ENCODE peak calls at places on chromosomes 16 and 17, in four cellular contexts. O, P, R and G are unnamed samples.

GRCh38 chr17:39617100-39617445 is 9.4 kb upstream of the NEUROD2 start:
- DNase-seq in O (no peak), P (no peak), R (no peak), G (no peak)

GRCh38 chr16:77868478-77868877 is 80.1 kb downstream of the VAT1L start:
- DNase-seq in O (no peak), P (no peak), R (no peak), G (no peak)

GRCh38 chr16:49663081-49664057 is 192.5 kb downstream of the ZNF423 start:
- DNase-seq in O (no peak), P (no peak), R (no peak), G (no peak)

GRCh38 chr16:85112364-85112763 is at the start of gene CIBAR2:
- DNase-seq in O (no peak), P (no peak), R (no peak), G (no peak)

GRCh38 chr17:40065771-40066510 is 3.2 kb downstream of the THRA start:
- DNase-seq in O (no peak), P (no peak), R (no peak), G (no peak)

GRCh38 chr17:17700251-17700969 is 19.2 kb downstream of the RAI1 start:
- DNase-seq in O (no peak), P (no peak), R (no peak), G (no peak)

GRCh38 chr17:28842282-28843012 is at the start of gene FAM222B:
- DNase-seq in O (peak), P (peak), R (peak), G (peak)

GRCh38 chr17:34163681-34164080 is 91.4 kb upstream of the CCL2 start:
- DNase-seq in O (no peak), P (no peak), R (peak), G (no peak)

GRCh38 chr17:17116406-17116805 is 74.1 kb downstream of the MPRIP start:
- DNase-seq in O (peak), P (no peak), R (no peak), G (no peak)

GRCh38 chr17:60401819-60402218 is 9.9 kb upstream of the USP32 start:
- DNase-seq in O (no peak), P (no peak), R (no peak), G (no peak)

GRCh38 chr17:39981207-39982068 is 831 bp downstream of the PSMD3 start:
- DNase-seq in O (no peak), P (no peak), R (peak), G (no peak)

GRCh38 chr17:41734139-41734948 is at the start of gene HAP1:
- DNase-seq in O (no peak), P (peak), R (peak), G (no peak)

GRCh38 chr17:71975998-71976649 is 144.7 kb upstream of the SOX9 start:
- DNase-seq in O (no peak), P (no peak), R (no peak), G (no peak)

GRCh38 chr17:44786551-44787081 is 27.8 kb downstream of the ADAM11 start:
- DNase-seq in O (no peak), P (no peak), R (no peak), G (no peak)

GRCh38 chr17:14464741-14465140 is 163.9 kb downstream of the HS3ST3B1 start:
- DNase-seq in O (no peak), P (no peak), R (no peak), G (no peak)

GRCh38 chr17:74631468-74632195 is 8.1 kb upstream of the CD300E start:
- DNase-seq in O (no peak), P (no peak), R (peak), G (no peak)

GRCh38 chr16:66476328-66477027 is 49.4 kb downstream of the BEAN1 start:
- DNase-seq in O (no peak), P (peak), R (peak), G (no peak)

GRCh38 chr17:75822119-75822799 is 21.9 kb downstream of the UNC13D start:
- DNase-seq in O (peak), P (no peak), R (no peak), G (no peak)

GRCh38 chr17:53924530-53925455 is 102.1 kb downstream of the KIF2B start:
- DNase-seq in O (no peak), P (no peak), R (no peak), G (no peak)